ENCODE peak calls at places on chromosomes 16 and 17, in six cellular contexts. K, Q, T, D, W and R are unnamed samples.

GRCh38 chr17:33028778-33029177 is 37.1 kb downstream of the SPACA3 start:
- DNase-seq in K (no peak), Q (no peak), T (no peak), D (no peak), W (no peak), R (no peak)

GRCh38 chr16:19173649-19174383 is 5.8 kb downstream of the SYT17 start:
- DNase-seq in K (no peak), Q (no peak), T (no peak), D (no peak), W (no peak), R (no peak)

GRCh38 chr17:39195568-39196160 is 1.8 kb downstream of the CACNB1 start:
- DNase-seq in K (no peak), Q (peak), T (no peak), D (no peak), W (no peak), R (no peak)

GRCh38 chr16:49491736-49492089 is 118.1 kb downstream of the C16orf78 start:
- DNase-seq in K (no peak), Q (peak), T (no peak), D (peak), W (peak), R (no peak)

GRCh38 chr17:53129863-53130262 is 692.9 kb upstream of the KIF2B start:
- DNase-seq in K (no peak), Q (no peak), T (no peak), D (no peak), W (no peak), R (no peak)

GRCh38 chr16:61237804-61238485 is 798.3 kb downstream of the CDH8 start:
- DNase-seq in K (no peak), Q (no peak), T (no peak), D (peak), W (no peak), R (no peak)

GRCh38 chr16:27776556-27776955 is 226.6 kb downstream of the KATNIP start:
- DNase-seq in K (no peak), Q (no peak), T (no peak), D (no peak), W (no peak), R (no peak)

GRCh38 chr17:36064142-36064541 is at the start of gene CCL18:
- DNase-seq in K (no peak), Q (no peak), T (no peak), D (no peak), W (no peak), R (no peak)

GRCh38 chr17:42221886-42222745 is 27.8 kb upstream of the GHDC start:
- DNase-seq in K (peak), Q (peak), T (peak), D (peak), W (peak), R (peak)

GRCh38 chr17:55527520-55528118 is 16.4 kb upstream of the SMIM36 start:
- DNase-seq in K (peak), Q (peak), T (peak), D (peak), W (no peak), R (peak)

GRCh38 chr16:52293209-52293608 is 253.7 kb downstream of the TOX3 start:
- DNase-seq in K (no peak), Q (no peak), T (no peak), D (no peak), W (no peak), R (no peak)

GRCh38 chr16:57185945-57186629 is at the start of the genes PSME3IP1 and RSPRY1:
- DNase-seq in K (peak), Q (peak), T (peak), D (peak), W (peak), R (peak)

GRCh38 chr17:68457168-68457538 is at the start of gene WIPI1:
- DNase-seq in K (no peak), Q (no peak), T (no peak), D (no peak), W (no peak), R (no peak)

GRCh38 chr16:11949527-11949926 is 7.7 kb upstream of the NPIPB2 start:
- DNase-seq in K (peak), Q (peak), T (peak), D (peak), W (no peak), R (peak)

GRCh38 chr17:30238387-30239088 is 3.0 kb upstream of the SLC6A4 start:
- DNase-seq in K (no peak), Q (peak), T (no peak), D (peak), W (no peak), R (no peak)

GRCh38 chr16:68751160-68751559 is 14.1 kb downstream of the CDH1 start:
- DNase-seq in K (no peak), Q (no peak), T (no peak), D (no peak), W (no peak), R (no peak)

GRCh38 chr16:81767987-81768592 is 11.0 kb upstream of the PLCG2 start:
- DNase-seq in K (no peak), Q (no peak), T (no peak), D (no peak), W (no peak), R (no peak)

GRCh38 chr16:31010539-31010938 is at the start of gene STX1B:
- DNase-seq in K (no peak), Q (peak), T (peak), D (peak), W (no peak), R (no peak)

GRCh38 chr17:35313875-35314409 is 59.5 kb downstream of the SLFN11 start:
- DNase-seq in K (no peak), Q (peak), T (no peak), D (peak), W (no peak), R (no peak)

GRCh38 chr16:1863681-1864460 is 8.1 kb downstream of the MEIOB start:
- DNase-seq in K (peak), Q (no peak), T (no peak), D (peak), W (no peak), R (peak)
- H3K4me2 ChIP-seq in K (peak), Q (no peak), T (peak), D (no peak), W (no peak), R (no peak)

GRCh38 chr16:29995911-29996772 is at the start of gene INO80E:
- DNase-seq in K (peak), Q (peak), T (peak), D (peak), W (peak), R (peak)
- H3K4ac ChIP-seq in K (peak), Q (no peak), T (no peak), D (peak), W (peak), R (peak)

DNA sequence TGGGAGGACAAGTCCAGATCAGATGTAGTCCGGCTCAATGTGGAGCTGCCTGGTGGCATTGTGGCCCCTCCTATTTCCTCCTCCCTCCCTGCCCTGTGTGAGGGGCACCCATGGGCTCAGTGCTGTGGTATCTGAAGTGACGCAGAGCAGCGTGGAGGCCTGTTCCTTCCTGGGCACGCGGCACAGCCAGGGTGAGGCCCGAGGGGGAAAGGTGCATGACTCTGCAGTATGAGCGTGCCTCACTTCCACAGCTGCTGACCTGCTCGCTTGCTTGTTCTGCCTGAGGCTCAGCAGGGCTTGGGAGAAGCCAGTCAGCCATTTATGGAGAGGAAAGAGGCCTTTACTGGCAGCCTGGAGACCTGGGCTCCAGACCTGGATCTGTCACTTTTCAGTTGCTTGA is 11.7 kb downstream of the TMEM238L start:
- DNase-seq in K (no peak), Q (no peak), T (no peak), D (peak), W (no peak), R (no peak)
- H2BK15ac ChIP-seq in K (no peak), Q (no peak), T (peak), D (no peak), W (peak), R (no peak)

DNA sequence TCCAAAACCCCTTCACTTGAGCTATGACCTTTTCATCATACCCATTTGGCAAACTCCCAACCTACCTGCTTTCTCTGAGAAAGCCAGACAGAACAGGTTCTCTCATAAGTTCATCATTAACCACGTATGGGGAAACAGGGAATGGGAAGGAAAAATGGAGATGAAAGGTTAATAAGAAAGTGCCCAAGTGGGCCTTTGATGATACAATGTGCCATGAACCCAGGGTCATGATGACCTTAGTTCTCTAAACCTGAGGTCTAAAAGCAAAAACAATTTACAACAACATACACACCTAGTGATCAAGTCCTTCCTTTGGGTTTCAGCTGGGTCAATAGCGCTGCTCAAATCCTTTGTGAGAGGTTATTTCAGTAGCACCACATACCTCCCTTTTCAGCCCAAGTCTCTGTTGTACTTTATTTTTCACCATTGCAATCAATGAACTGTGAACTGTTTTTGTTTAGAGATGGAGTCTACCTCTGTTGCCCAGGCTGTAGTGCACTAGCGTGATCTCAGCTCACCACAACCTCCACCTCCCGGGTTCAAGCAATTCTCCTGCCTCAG is 14.5 kb upstream of the RANGRF start:
- DNase-seq in K (no peak), Q (no peak), T (no peak), D (no peak), W (no peak), R (no peak)
- H3K4me2 ChIP-seq in K (no peak), Q (no peak), T (no peak), D (no peak), W (no peak), R (no peak)

GRCh38 chr17:81615401-81615930 is 21.4 kb downstream of the NPLOC4 start:
- DNase-seq in K (no peak), Q (no peak), T (no peak), D (no peak), W (no peak), R (no peak)

GRCh38 chr17:81612172-81612571 is 24.7 kb downstream of the NPLOC4 start:
- DNase-seq in K (no peak), Q (no peak), T (no peak), D (no peak), W (no peak), R (no peak)

GRCh38 chr17:81621494-81622230 is 15.2 kb downstream of the NPLOC4 start:
- DNase-seq in K (no peak), Q (no peak), T (no peak), D (no peak), W (no peak), R (no peak)

GRCh38 chr17:81616877-81617276 is 20.0 kb downstream of the NPLOC4 start:
- DNase-seq in K (no peak), Q (no peak), T (no peak), D (no peak), W (no peak), R (no peak)
- H3K4ac ChIP-seq in K (no peak), Q (no peak), T (no peak), D (no peak), W (no peak), R (no peak)

GRCh38 chr17:8408371-8408770 is 10.7 kb upstream of the RNF222 start:
- DNase-seq in K (no peak), Q (peak), T (no peak), D (peak), W (no peak), R (no peak)
- H2BK15ac ChIP-seq in K (no peak), Q (no peak), T (no peak), D (no peak), W (no peak), R (no peak)

GRCh38 chr16:22694887-22695382 is 119.0 kb upstream of the HS3ST2 start:
- DNase-seq in K (peak), Q (no peak), T (no peak), D (peak), W (no peak), R (peak)

GRCh38 chr16:22692034-22692433 is 121.9 kb upstream of the HS3ST2 start:
- DNase-seq in K (no peak), Q (no peak), T (no peak), D (no peak), W (no peak), R (no peak)

GRCh38 chr16:22692916-22693646 is 120.9 kb upstream of the HS3ST2 start:
- DNase-seq in K (no peak), Q (no peak), T (no peak), D (no peak), W (no peak), R (no peak)

GRCh38 chr16:22688930-22689329 is 125.0 kb upstream of the HS3ST2 start:
- DNase-seq in K (no peak), Q (no peak), T (no peak), D (no peak), W (no peak), R (no peak)

GRCh38 chr16:22693670-22694340 is 120.2 kb upstream of the HS3ST2 start:
- DNase-seq in K (no peak), Q (no peak), T (no peak), D (no peak), W (no peak), R (no peak)
- H3K4me2 ChIP-seq in K (no peak), Q (no peak), T (no peak), D (no peak), W (no peak), R (no peak)

GRCh38 chr16:55233464-55233863 is 90.5 kb upstream of the IRX6 start:
- DNase-seq in K (no peak), Q (no peak), T (no peak), D (no peak), W (no peak), R (no peak)
- H3K4ac ChIP-seq in K (no peak), Q (no peak), T (no peak), D (no peak), W (no peak), R (no peak)

GRCh38 chr17:41026668-41027471 is at the start of gene KRTAP1-5:
- DNase-seq in K (peak), Q (no peak), T (no peak), D (no peak), W (no peak), R (peak)

GRCh38 chr17:41024702-41025101 is 2.3 kb downstream of the KRTAP1-5 start:
- DNase-seq in K (peak), Q (no peak), T (no peak), D (no peak), W (no peak), R (no peak)

DNA sequence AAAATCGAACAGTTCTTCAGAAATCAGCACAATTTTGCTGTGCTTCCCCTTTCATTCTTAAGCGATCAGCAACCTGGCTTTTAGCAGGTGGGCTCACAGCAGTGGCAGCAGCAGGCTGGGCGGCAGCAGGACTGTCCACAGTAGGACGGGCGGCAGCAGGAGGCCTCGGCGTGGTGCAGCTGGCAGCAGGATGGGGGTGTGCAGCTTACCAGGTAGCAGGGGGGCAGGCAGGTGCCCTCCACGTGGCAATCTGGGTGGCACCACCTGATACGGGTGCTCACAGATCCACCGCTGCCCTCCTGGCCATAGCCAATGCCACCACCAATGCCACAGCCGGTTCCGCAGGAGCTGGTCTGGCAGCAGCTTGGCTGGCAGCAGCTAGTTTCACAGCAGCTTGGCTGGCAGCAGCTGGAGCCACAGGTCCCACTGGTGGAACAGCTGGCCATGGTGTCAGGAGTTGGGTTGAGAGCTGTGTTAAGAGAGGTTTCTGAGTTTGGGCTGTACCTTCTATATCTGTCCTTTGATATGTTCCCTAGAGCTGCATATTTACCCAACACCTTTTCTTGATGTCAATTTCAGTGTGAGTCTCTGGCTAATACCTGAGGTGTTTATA is at the start of gene KRTAP1-4:
- DNase-seq in K (no peak), Q (no peak), T (no peak), D (no peak), W (no peak), R (no peak)
- H2BK15ac ChIP-seq in K (peak), Q (no peak), T (no peak), D (no peak), W (no peak), R (no peak)